ENCODE peak calls at places on chromosomes 6 and 20, in six cellular contexts. S is activated CD4-positive, alpha-beta T cell treated with anti-CD3 and anti-CD28 coated beads for 1 hour; O is stimulated activated CD8-positive, alpha-beta memory T cell treated with anti-CD3 and anti-CD28 coated beads, Interleukin-2, amount 100 ng/mL, for 1 hour; F is GOT3; C is omental fat pad; B is lung. E is an unnamed sample.

GRCh38 chr6:51953246-51953645 is 134.2 kb downstream of the PKHD1 start:
- DNase-seq in S (no peak), C (no peak), O (no peak), F (no peak), B (no peak), E (no peak)

GRCh38 chr6:56766806-56767178 is 124.1 kb upstream of the DST start:
- DNase-seq in S (no peak), F (no peak), C (no peak), B (no peak), O (no peak), E (no peak)

GRCh38 chr6:136656121-136656520 is 105.9 kb upstream of the MAP7 start:
- DNase-seq in B (no peak), S (no peak), O (no peak), C (no peak), F (no peak), E (no peak)

GRCh38 chr20:32130352-32130751 is 20.8 kb downstream of the TM9SF4 start:
- DNase-seq in B (no peak), O (no peak), F (no peak), C (no peak), S (no peak), E (no peak)

GRCh38 chr6:38337819-38338465 is 301.8 kb downstream of the BTBD9 start:
- DNase-seq in B (no peak), O (no peak), S (no peak), C (no peak), F (no peak), E (no peak)

GRCh38 chr6:40509163-40509562 is 78.0 kb downstream of the LRFN2 start:
- DNase-seq in S (no peak), F (no peak), B (no peak), O (no peak), C (no peak), E (no peak)

GRCh38 chr6:14992382-14992781 is 253.5 kb upstream of the JARID2 start:
- DNase-seq in S (no peak), O (no peak), C (no peak), B (no peak), F (no peak), E (no peak)

GRCh38 chr6:52221302-52221701 is 23.0 kb downstream of the IL17F start:
- DNase-seq in C (no peak), S (no peak), F (no peak), O (no peak), B (no peak), E (no peak)

GRCh38 chr6:68468244-68468884 is 166.7 kb upstream of the ADGRB3 start:
- DNase-seq in F (no peak), B (no peak), O (no peak), S (no peak), C (no peak), E (no peak)

GRCh38 chr20:62477669-62478450 is 2.1 kb upstream of the GATA5 start:
- DNase-seq in S (no peak), O (no peak), C (no peak), F (no peak), B (no peak), E (no peak)

GRCh38 chr6:70280462-70280861 is 22.4 kb downstream of the COL9A1 start:
- DNase-seq in O (no peak), C (no peak), B (no peak), S (no peak), F (no peak), E (no peak)

GRCh38 chr6:46419576-46420002 is 71.7 kb downstream of the RCAN2 start:
- DNase-seq in B (peak), F (no peak), C (peak), O (no peak), S (no peak), E (peak)

GRCh38 chr6:34145161-34146020 is 496 bp downstream of the GRM4 start:
- DNase-seq in F (no peak), C (no peak), S (no peak), O (no peak), B (no peak), E (no peak)

GRCh38 chr6:106735828-106736227 is 106.5 kb downstream of the QRSL1 start:
- DNase-seq in C (no peak), F (no peak), B (no peak), S (no peak), O (no peak), E (no peak)

GRCh38 chr6:41614713-41615112 is 23.6 kb upstream of the MDFI start:
- DNase-seq in S (no peak), O (no peak), C (no peak), B (no peak), F (no peak), E (no peak)

GRCh38 chr6:36851149-36851614 is 11.9 kb upstream of the CPNE5 start:
- DNase-seq in F (peak), S (no peak), O (no peak), B (peak), C (no peak), E (no peak)